ENCODE peak calls at places on chromosomes 5 and 9, in seven cellular contexts. Q is Peyer's patch, S is brain microvascular endothelial cell, J is HepG2, L is GM23248, C is right cardiac atrium, D is psoas muscle. X is an unnamed sample.
A peak's percentile ranks its signal among the peaks of the same experiment; 100 is the strongest.

GRCh38 chr9:89928106-89928505 is 323.3 kb downstream of the GADD45G start:
- DNase-seq in D (no peak), L (no peak), J (no peak), S (no peak), Q (no peak), C (no peak), X (no peak)

GRCh38 chr9:124078641-124079040 is 67.1 kb downstream of the LHX2 start:
- DNase-seq in S (no peak), C (no peak), Q (no peak), J (peak; percentile 75), L (peak; percentile 72), D (no peak), X (no peak)

GRCh38 chr9:77601476-77602056 is 46.6 kb downstream of the GNA14 start:
- DNase-seq in S (no peak), J (no peak), D (no peak), L (no peak), C (no peak), Q (no peak), X (no peak)

GRCh38 chr9:211557-211956 is 3.1 kb upstream of the DOCK8 start:
- DNase-seq in C (no peak), D (no peak), L (peak; percentile 20), S (no peak), J (no peak), Q (no peak), X (no peak)

GRCh38 chr5:117262607-117263131 is 688.0 kb upstream of the SEMA6A start:
- DNase-seq in S (no peak), L (no peak), D (no peak), Q (no peak), C (no peak), J (no peak), X (peak; percentile 4)

GRCh38 chr9:87662808-87663528 is 63.0 kb upstream of the CTSL start:
- DNase-seq in S (peak; percentile 67), C (peak; percentile 92), D (peak; percentile 85), L (peak; percentile 80), Q (peak; percentile 87), J (peak; percentile 41), X (peak; percentile 54)

GRCh38 chr5:26932238-26932637 is 106.1 kb downstream of the CDH9 start:
- DNase-seq in D (no peak), L (no peak), C (no peak), J (no peak), Q (no peak), S (no peak), X (no peak)

GRCh38 chr5:129460121-129460950 is at the start of gene ADAMTS19:
- DNase-seq in Q (peak; percentile 60), C (peak; percentile 44), D (no peak), J (no peak), S (peak; percentile 40), L (peak; percentile 46), X (peak; percentile 69)

GRCh38 chr5:159849437-159850191 is 66.7 kb upstream of the ADRA1B start:
- DNase-seq in D (no peak), J (no peak), S (peak; percentile 81), Q (no peak), C (no peak), L (peak; percentile 88), X (peak; percentile 55)

GRCh38 chr9:104992696-104993095 is 64.7 kb upstream of the ABCA1 start:
- DNase-seq in J (peak; percentile 61), Q (no peak), L (peak; percentile 17), D (no peak), C (no peak), S (peak; percentile 81), X (no peak)

GRCh38 chr5:56166671-56167070 is 66.5 kb downstream of the ANKRD55 start:
- DNase-seq in L (peak; percentile 47), J (no peak), C (no peak), D (no peak), Q (no peak), S (no peak), X (no peak)

GRCh38 chr9:88529496-88529895 is 5.5 kb upstream of the NXNL2 start:
- DNase-seq in Q (no peak), L (no peak), D (no peak), C (no peak), S (no peak), J (no peak), X (no peak)

GRCh38 chr5:80569961-80570786 is at the start of gene ANKRD34B:
- DNase-seq in J (no peak), Q (no peak), D (no peak), L (peak; percentile 26), C (peak; percentile 50), S (no peak), X (no peak)

GRCh38 chr5:180296778-180297177 is 4.9 kb upstream of the MAPK9 start:
- DNase-seq in D (no peak), Q (no peak), S (no peak), L (peak; percentile 35), J (no peak), C (no peak), X (no peak)

GRCh38 chr9:128118472-128118857 is 9.1 kb downstream of the PTGES2 start:
- DNase-seq in J (no peak), S (no peak), Q (no peak), D (no peak), C (peak; percentile 10), L (no peak), X (no peak)

GRCh38 chr5:131324311-131324710 is 60.5 kb downstream of the CDC42SE2 start:
- DNase-seq in J (no peak), D (no peak), L (no peak), S (no peak), Q (no peak), C (no peak), X (no peak)

GRCh38 chr9:30160570-30160969 is 2223.9 kb upstream of the ACO1 start:
- DNase-seq in J (no peak), C (no peak), D (no peak), S (no peak), L (no peak), Q (no peak), X (no peak)

GRCh38 chr5:151682240-151682639 is 4.5 kb downstream of the SPARC start:
- DNase-seq in J (no peak), D (no peak), C (no peak), Q (no peak), L (peak; percentile 86), S (no peak), X (no peak)

GRCh38 chr9:131580358-131580757 is 35.0 kb downstream of the PRRT1B start:
- DNase-seq in Q (no peak), J (no peak), S (no peak), C (no peak), D (no peak), L (no peak), X (no peak)

GRCh38 chr5:123305751-123306150 is 117.5 kb downstream of the CEP120 start:
- DNase-seq in C (no peak), S (no peak), D (no peak), L (no peak), J (no peak), Q (no peak), X (no peak)

GRCh38 chr5:14153932-14154646 is 10.9 kb downstream of the TRIO start:
- DNase-seq in S (peak; percentile 82), J (no peak), C (peak; percentile 87), L (peak; percentile 86), Q (peak; percentile 69), D (peak; percentile 83), X (no peak)

GRCh38 chr9:71179183-71179582 is 57.8 kb upstream of the TRPM3 start:
- DNase-seq in L (no peak), S (no peak), J (no peak), Q (no peak), D (no peak), C (no peak), X (no peak)

GRCh38 chr5:42784132-42784531 is 27.5 kb downstream of the CCDC152 start:
- DNase-seq in S (no peak), C (no peak), D (no peak), J (no peak), L (peak; percentile 9), Q (no peak), X (peak; percentile 37)

GRCh38 chr9:126357074-126357473 is 30.4 kb downstream of the MVB12B start:
- DNase-seq in C (no peak), Q (no peak), D (no peak), S (no peak), L (no peak), J (no peak), X (peak; percentile 65)

GRCh38 chr9:77883846-77884771 is 147.5 kb downstream of the GNAQ start:
- DNase-seq in L (peak; percentile 24), Q (no peak), J (no peak), S (peak; percentile 20), D (no peak), C (no peak), X (peak; percentile 90)

GRCh38 chr9:93452710-93453046 is 703 bp downstream of the FAM120AOS start:
- DNase-seq in Q (peak; percentile 59), C (no peak), D (no peak), J (no peak), L (peak; percentile 58), S (no peak), X (no peak)

GRCh38 chr9:133862585-133863041 is 124.5 kb upstream of the SARDH start:
- DNase-seq in S (no peak), D (peak; percentile 75), L (no peak), Q (no peak), J (no peak), C (peak; percentile 87), X (no peak)

GRCh38 chr9:122220673-122221222 is 8.0 kb downstream of the LHX6 start:
- DNase-seq in J (no peak), C (no peak), S (no peak), L (no peak), D (no peak), Q (no peak), X (no peak)
- H3K27me3 ChIP-seq in J (peaks cover 8% of the 10 kb centered on the region), C (no peaks in the 10 kb centered on the region), S (peaks cover 92% of the 10 kb centered on the region), L (peaks cover 98% of the 10 kb centered on the region), D (peaks cover 30% of the 10 kb centered on the region), Q (peaks cover 43% of the 10 kb centered on the region), X (peaks cover 100% of the 10 kb centered on the region)

GRCh38 chr9:19087601-19088000 is 15.1 kb downstream of the HAUS6 start:
- DNase-seq in S (peak; percentile 68), Q (peak; percentile 55), C (no peak), D (no peak), J (peak; percentile 53), L (peak; percentile 51), X (no peak)
- H3K27me3 ChIP-seq in S (no peaks in the 10 kb centered on the region), Q (no peaks in the 10 kb centered on the region), C (no peaks in the 10 kb centered on the region), D (no peaks in the 10 kb centered on the region), J (no peaks in the 10 kb centered on the region), L (no peaks in the 10 kb centered on the region), X (no peaks in the 10 kb centered on the region)

DNA sequence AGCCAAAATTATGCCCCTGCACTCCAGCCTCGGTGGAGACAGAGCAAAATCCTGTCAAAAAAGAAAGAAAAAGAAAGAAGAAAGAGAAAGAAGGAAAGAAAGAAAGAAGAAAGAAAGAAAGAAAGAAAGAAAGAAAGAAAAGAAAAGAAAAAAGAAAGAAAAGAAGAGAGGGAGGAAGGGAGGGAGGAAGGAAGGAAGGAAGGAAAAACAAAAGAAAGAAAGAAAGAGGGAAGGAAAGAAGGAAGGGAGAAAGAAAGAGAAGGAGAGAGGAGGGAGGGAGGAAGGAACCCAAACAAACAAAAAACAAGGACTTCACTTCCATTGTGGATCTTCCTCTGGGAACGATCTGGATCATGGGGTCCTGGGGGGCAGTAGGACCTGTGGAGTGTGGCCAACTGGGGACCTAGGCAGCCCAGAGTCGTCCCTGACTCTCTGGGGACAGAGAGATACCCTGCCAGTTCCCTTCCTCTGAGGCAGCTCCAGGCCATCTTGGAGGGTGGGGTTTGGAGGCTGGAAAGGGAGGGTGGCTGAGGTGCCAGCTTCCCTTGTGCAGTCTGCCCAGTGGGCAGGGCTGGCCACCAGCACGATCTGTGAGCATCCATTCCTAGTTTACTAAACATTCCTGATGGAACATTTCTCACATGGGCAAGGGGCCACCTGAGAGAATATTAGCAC is 216.8 kb downstream of the PAX5 start:
- DNase-seq in D (no peak), L (no peak), Q (no peak), C (no peak), S (no peak), J (no peak), X (no peak)
- H3K27me3 ChIP-seq in D (peaks cover 26% of the 10 kb centered on the region), L (peaks cover 48% of the 10 kb centered on the region), Q (peaks cover 5% of the 10 kb centered on the region), C (no peaks in the 10 kb centered on the region), S (peaks cover 34% of the 10 kb centered on the region), J (peaks cover 3% of the 10 kb centered on the region), X (peaks cover 55% of the 10 kb centered on the region)

GRCh38 chr5:93604119-93604963 is 21.3 kb downstream of the NR2F1 start:
- DNase-seq in J (no peak), D (peak; percentile 53), S (no peak), L (peak; percentile 54), C (peak; percentile 75), Q (no peak), X (no peak)
- H3K27me3 ChIP-seq in J (peaks cover 2% of the 10 kb centered on the region), D (peaks cover 18% of the 10 kb centered on the region), S (peaks cover 7% of the 10 kb centered on the region), L (peaks cover 61% of the 10 kb centered on the region), C (no peaks in the 10 kb centered on the region), Q (peaks cover 46% of the 10 kb centered on the region), X (peaks cover 100% of the 10 kb centered on the region)